ENCODE peak calls at places on chromosomes 16 and 17, in eight cellular contexts. Y is CD8-positive, alpha-beta T cell; Z is H7; G is dorsolateral prefrontal cortex; O is AG10803; J is A549; X is transverse colon; F is adipocyte. R is an unnamed sample.

GRCh38 chr17:13333661-13334060 is 268.1 kb downstream of the HS3ST3A1 start:
- DNase-seq in Y (no peak), J (no peak), G (no peak), Z (no peak), O (no peak), F (no peak), X (no peak), R (no peak)

GRCh38 chr17:47952181-47953021 is 5.3 kb downstream of the PRR15L start:
- DNase-seq in Z (no peak), O (no peak), G (no peak), Y (no peak), X (peak; percentile 86), F (no peak), J (no peak), R (no peak)

GRCh38 chr17:30091166-30091670 is 25.4 kb upstream of the NSRP1 start:
- DNase-seq in X (no peak), F (no peak), G (no peak), Z (no peak), Y (no peak), O (no peak), J (no peak), R (no peak)

GRCh38 chr17:66021757-66022156 is 170.2 kb downstream of the CEP112 start:
- DNase-seq in Z (no peak), X (no peak), J (no peak), G (no peak), O (no peak), F (no peak), Y (no peak), R (no peak)

GRCh38 chr16:80887062-80887461 is 82.7 kb upstream of the CDYL2 start:
- DNase-seq in Y (no peak), F (no peak), G (no peak), J (peak; percentile 10), X (peak; percentile 28), O (no peak), Z (no peak), R (no peak)

GRCh38 chr17:52681486-52681885 is 523.0 kb upstream of the CA10 start:
- DNase-seq in G (no peak), J (no peak), O (no peak), Y (no peak), F (no peak), X (no peak), Z (no peak), R (no peak)

GRCh38 chr17:56596741-56597494 is 3.4 kb downstream of the NOG start:
- DNase-seq in O (no peak), Y (no peak), J (no peak), G (no peak), X (no peak), F (peak; percentile 41), Z (peak; percentile 84), R (no peak)

GRCh38 chr17:8788998-8789397 is 10.2 kb downstream of the MFSD6L start:
- DNase-seq in Z (no peak), J (no peak), Y (no peak), F (no peak), X (no peak), G (no peak), O (no peak), R (no peak)

GRCh38 chr17:27558842-27559505 is 72.0 kb upstream of the LGALS9 start:
- DNase-seq in Y (no peak), J (no peak), Z (no peak), O (no peak), X (peak; percentile 51), G (no peak), F (no peak), R (no peak)

GRCh38 chr16:5925850-5926249 is 828.3 kb upstream of the EEF2KMT start:
- DNase-seq in G (no peak), Z (no peak), J (no peak), O (no peak), Y (no peak), F (no peak), X (no peak), R (no peak)

GRCh38 chr17:39981207-39982068 is 831 bp downstream of the PSMD3 start:
- DNase-seq in J (no peak), G (no peak), Y (no peak), X (no peak), Z (peak; percentile 56), F (peak; percentile 34), O (no peak), R (no peak)

DNA sequence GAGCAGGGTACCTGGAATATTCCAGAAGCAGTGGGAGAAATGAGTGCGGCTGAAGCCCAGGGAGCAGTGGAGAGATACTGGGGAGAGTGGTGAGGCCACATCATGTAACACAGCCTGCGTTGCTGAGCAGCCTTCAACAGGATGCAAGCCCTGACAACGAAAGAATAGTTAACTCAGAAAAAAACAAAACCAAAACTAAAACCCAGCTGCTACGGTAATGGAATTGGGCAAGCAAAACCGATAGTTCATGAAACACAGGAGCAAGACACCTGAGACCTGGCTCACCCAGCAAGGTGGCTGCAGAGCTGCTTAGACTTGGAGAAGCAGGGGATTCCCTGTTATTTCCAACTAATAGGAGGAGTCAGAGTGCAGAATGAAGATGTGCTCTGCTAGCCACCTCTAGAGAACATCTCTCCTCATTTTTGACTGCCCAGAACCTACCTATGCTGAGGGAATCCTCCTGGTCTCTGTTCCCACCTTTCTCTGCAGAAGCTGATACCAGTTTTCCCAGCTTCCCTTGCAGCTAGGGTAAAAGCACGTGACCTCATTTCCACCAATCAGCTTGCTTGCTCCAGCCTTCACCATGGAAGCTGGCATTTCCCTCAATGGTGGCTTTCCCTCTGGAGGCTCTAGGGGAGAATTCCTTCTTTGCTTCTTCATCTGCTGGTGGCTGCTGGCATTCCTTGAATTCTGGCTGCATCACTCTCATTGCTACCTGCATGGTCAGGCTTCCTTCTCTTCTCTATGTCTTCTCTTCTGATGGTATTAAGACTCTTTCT is 59.4 kb upstream of the XYLT1 start:
- DNase-seq in J (no peak), X (peak; percentile 8), Z (no peak), G (no peak), Y (no peak), O (no peak), F (no peak), R (peak; percentile 65)
- H3K4me3 ChIP-seq in J (no peak overlapping the region), X (no peak overlapping the region), Z (no peak overlapping the region), G (no peak overlapping the region), Y (peak overlapping the region; percentile 62), O (no peak overlapping the region), F (no peak overlapping the region), R (peak overlapping the region; percentile 58)

GRCh38 chr17:80992948-80993624 is 1.4 kb downstream of the CHMP6 start:
- DNase-seq in G (no peak), J (no peak), F (peak; percentile 22), O (no peak), X (no peak), Z (peak; percentile 63), Y (no peak), R (no peak)
- H3K4me3 ChIP-seq in G (peak overlapping the region; percentile 79), J (peak overlapping the region; percentile 92), F (peak overlapping the region; percentile 84), O (peak overlapping the region; percentile 73), X (no peak overlapping the region), Z (peak overlapping the region; percentile 58), Y (no peak overlapping the region), R (peak overlapping the region; percentile 63)

DNA sequence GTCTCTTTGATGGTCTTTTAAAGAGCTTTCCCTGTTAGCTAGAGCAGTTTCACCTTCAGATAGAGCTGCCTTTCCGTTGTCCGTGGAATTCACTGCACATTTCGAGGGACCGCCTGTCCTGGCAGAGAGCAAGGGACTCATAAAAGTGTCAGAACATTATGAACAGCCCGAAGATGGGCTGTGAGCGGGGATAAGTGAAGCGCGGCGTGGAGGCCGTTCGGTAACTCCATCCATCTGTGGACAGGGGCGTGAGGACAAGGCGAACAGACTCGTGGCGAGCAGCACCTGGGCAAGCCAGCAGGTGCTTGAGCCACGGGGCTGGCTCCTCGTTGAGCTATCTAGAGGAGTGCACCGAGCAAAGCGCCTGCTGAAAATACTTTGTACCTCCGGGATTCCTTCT is 371.2 kb downstream of the MAF start:
- DNase-seq in F (no peak), O (no peak), G (no peak), J (no peak), Z (no peak), Y (no peak), X (no peak), R (no peak)
- H3K4me3 ChIP-seq in F (no peak overlapping the region), O (no peak overlapping the region), G (no peak overlapping the region), J (no peak overlapping the region), Z (no peak overlapping the region), Y (no peak overlapping the region), X (no peak overlapping the region), R (no peak overlapping the region)

GRCh38 chr17:45341389-45342158 is 24.8 kb upstream of the MAP3K14 start:
- DNase-seq in X (peak; percentile 7), J (peak; percentile 94), Z (peak; percentile 92), Y (no peak), G (no peak), F (peak; percentile 90), O (peak; percentile 88), R (no peak)

GRCh38 chr17:45345246-45345553 is 28.4 kb upstream of the MAP3K14 start:
- DNase-seq in O (no peak), F (no peak), J (no peak), X (peak; percentile 4), G (no peak), Y (no peak), Z (no peak), R (no peak)

GRCh38 chr17:45339646-45340605 is 23.1 kb upstream of the MAP3K14 start:
- DNase-seq in Y (no peak), G (no peak), O (no peak), J (no peak), X (no peak), F (no peak), Z (no peak), R (no peak)

GRCh38 chr17:45342871-45343526 is 26.2 kb upstream of the MAP3K14 start:
- DNase-seq in F (no peak), Y (no peak), X (peak; percentile 1), J (no peak), O (no peak), Z (no peak), G (no peak), R (no peak)

DNA sequence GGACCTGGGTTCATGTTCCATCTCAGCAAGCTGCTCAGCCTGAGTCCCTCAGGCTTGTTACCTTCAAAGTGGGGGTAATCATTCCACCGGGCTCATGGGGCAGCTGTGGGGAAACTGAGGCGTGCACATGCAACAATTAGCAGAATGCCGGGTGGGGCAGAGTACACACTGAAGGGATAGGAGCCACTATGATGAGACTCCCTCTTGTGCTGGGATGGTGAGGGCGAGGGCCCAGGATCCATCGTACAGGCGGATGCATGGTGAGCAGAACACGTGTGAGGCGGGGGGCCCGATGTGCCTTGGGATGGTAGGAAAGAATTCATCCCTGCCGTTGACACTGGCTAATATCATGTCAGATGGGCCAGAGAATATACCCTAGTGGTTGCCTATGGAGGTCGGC is 25.5 kb upstream of the MAP3K14 start:
- DNase-seq in F (no peak), J (no peak), Y (no peak), Z (peak; percentile 27), G (no peak), X (peak; percentile 4), O (no peak), R (no peak)
- H3K4me3 ChIP-seq in F (no peak overlapping the region), J (peak overlapping the region; percentile 37), Y (no peak overlapping the region), Z (no peak overlapping the region), G (no peak overlapping the region), X (no peak overlapping the region), O (no peak overlapping the region), R (no peak overlapping the region)

R was measured in CD4-positive, alpha-beta memory T cell.